ENCODE peak calls at places on chromosomes 4 and X, in nine cellular contexts. U, E, G, X, R, A, J, P and O are unnamed samples.

GRCh38 chrX:3811331-3812311 is 98.2 kb upstream of the PRKX start:
- DNase-seq in U (no peak), E (peak; percentile 22), G (no peak), X (no peak), R (no peak), A (peak; percentile 36), J (peak; percentile 71), P (no peak), O (no peak)

GRCh38 chrX:127317159-127317558 is 497.6 kb downstream of the PRR32 start:
- DNase-seq in U (no peak), E (no peak), G (no peak), X (no peak), R (no peak), A (peak; percentile 0), J (no peak), P (no peak), O (no peak)

GRCh38 chrX:40651620-40652223 is 4.4 kb upstream of the CXorf38 start:
- DNase-seq in U (peak; percentile 78), E (peak; percentile 73), G (peak; percentile 65), X (peak; percentile 85), R (no peak), A (peak; percentile 63), J (peak; percentile 90), P (peak; percentile 81), O (no peak)

GRCh38 chr4:174037631-174038030 is 245.8 kb downstream of the FBXO8 start:
- DNase-seq in U (no peak), E (no peak), G (no peak), X (no peak), R (no peak), A (no peak), J (no peak), P (no peak), O (no peak)

GRCh38 chr4:185435466-185435865 is 9.7 kb upstream of the UFSP2 start:
- DNase-seq in U (no peak), E (no peak), G (no peak), X (no peak), R (no peak), A (no peak), J (no peak), P (no peak), O (no peak)

GRCh38 chr4:128711361-128711760 is 98.1 kb upstream of the JADE1 start:
- DNase-seq in U (no peak), E (no peak), G (no peak), X (no peak), R (no peak), A (no peak), J (no peak), P (no peak), O (no peak)

GRCh38 chrX:150364347-150365050 is 1.4 kb downstream of the MAMLD1 start:
- DNase-seq in U (no peak), E (peak; percentile 19), G (no peak), X (no peak), R (peak; percentile 59), A (peak; percentile 8), J (no peak), P (no peak), O (peak; percentile 78)

GRCh38 chr4:898123-898522 is 34.0 kb downstream of the GAK start:
- DNase-seq in U (no peak), E (no peak), G (no peak), X (no peak), R (no peak), A (no peak), J (no peak), P (no peak), O (no peak)

GRCh38 chr4:38416450-38417014 is 247.5 kb upstream of the KLF3 start:
- DNase-seq in U (no peak), E (no peak), G (no peak), X (no peak), R (no peak), A (no peak), J (no peak), P (no peak), O (no peak)

GRCh38 chr4:181612240-181612639 is 631.0 kb upstream of the TENM3 start:
- DNase-seq in U (no peak), E (no peak), G (no peak), X (no peak), R (no peak), A (no peak), J (no peak), P (no peak), O (no peak)

GRCh38 chr4:24850669-24851068 is 55.3 kb downstream of the SOD3 start:
- DNase-seq in U (no peak), E (no peak), G (peak; percentile 71), X (peak; percentile 90), R (no peak), A (no peak), J (no peak), P (peak; percentile 71), O (no peak)

GRCh38 chr4:146062325-146062715 is 113.2 kb upstream of the LSM6 start:
- DNase-seq in U (no peak), E (no peak), G (no peak), X (no peak), R (no peak), A (no peak), J (no peak), P (no peak), O (no peak)

GRCh38 chrX:153671589-153672530 is 1.8 kb downstream of the PNCK start:
- DNase-seq in U (no peak), E (no peak), G (no peak), X (no peak), R (no peak), A (no peak), J (peak; percentile 42), P (peak; percentile 61), O (peak; percentile 67)

GRCh38 chr4:3412257-3413020 is 29.3 kb upstream of the HGFAC start:
- DNase-seq in U (no peak), E (no peak), G (peak; percentile 9), X (no peak), R (peak; percentile 47), A (no peak), J (peak; percentile 34), P (peak; percentile 42), O (no peak)

GRCh38 chr4:165425629-165426028 is 46.8 kb downstream of the CPE start:
- DNase-seq in U (no peak), E (no peak), G (no peak), X (no peak), R (no peak), A (no peak), J (no peak), P (no peak), O (no peak)

GRCh38 chrX:130145123-130145522 is 20.5 kb downstream of the AIFM1 start:
- DNase-seq in U (no peak), E (no peak), G (no peak), X (no peak), R (no peak), A (no peak), J (no peak), P (no peak), O (no peak)

GRCh38 chr4:6926681-6927478 is 17.3 kb downstream of the TBC1D14 start:
- DNase-seq in U (peak; percentile 64), E (no peak), G (no peak), X (no peak), R (peak; percentile 87), A (no peak), J (peak; percentile 92), P (no peak), O (no peak)

GRCh38 chr4:150211016-150211415 is 132.8 kb downstream of the DCLK2 start:
- DNase-seq in U (no peak), E (peak; percentile 78), G (no peak), X (no peak), R (no peak), A (no peak), J (no peak), P (no peak), O (no peak)

GRCh38 chrX:9204560-9204959 is 170.6 kb upstream of the FAM9B start:
- DNase-seq in U (no peak), E (no peak), G (no peak), X (no peak), R (no peak), A (no peak), J (no peak), P (no peak), O (no peak)

GRCh38 chrX:22662776-22663175 is 337.0 kb upstream of the DDX53 start:
- DNase-seq in U (no peak), E (no peak), G (no peak), X (no peak), R (no peak), A (no peak), J (no peak), P (no peak), O (no peak)

GRCh38 chrX:66200855-66201795 is 37.1 kb downstream of the HEPH start:
- DNase-seq in U (no peak), E (no peak), G (no peak), X (no peak), R (no peak), A (peak; percentile 5), J (no peak), P (no peak), O (no peak)
- TF ChIP-seq CTCF in U (no peak), E (peak; percentile 37), G (peak; percentile 13), X (no peak), R (peak; percentile 28), A (peak; percentile 47), J (peak; percentile 48), P (no peak), O (peak; percentile 22)

GRCh38 chr4:85610450-85610849 is 135.5 kb downstream of the ARHGAP24 start:
- DNase-seq in U (no peak), E (no peak), G (no peak), X (no peak), R (no peak), A (no peak), J (no peak), P (no peak), O (no peak)
- H3K27ac ChIP-seq in U (no peak overlapping the region), E (no peak overlapping the region), G (no peak overlapping the region), X (no peak overlapping the region), R (no peak overlapping the region), A (no peak overlapping the region), J (no peak overlapping the region), P (no peak overlapping the region), O (no peak overlapping the region)

DNA sequence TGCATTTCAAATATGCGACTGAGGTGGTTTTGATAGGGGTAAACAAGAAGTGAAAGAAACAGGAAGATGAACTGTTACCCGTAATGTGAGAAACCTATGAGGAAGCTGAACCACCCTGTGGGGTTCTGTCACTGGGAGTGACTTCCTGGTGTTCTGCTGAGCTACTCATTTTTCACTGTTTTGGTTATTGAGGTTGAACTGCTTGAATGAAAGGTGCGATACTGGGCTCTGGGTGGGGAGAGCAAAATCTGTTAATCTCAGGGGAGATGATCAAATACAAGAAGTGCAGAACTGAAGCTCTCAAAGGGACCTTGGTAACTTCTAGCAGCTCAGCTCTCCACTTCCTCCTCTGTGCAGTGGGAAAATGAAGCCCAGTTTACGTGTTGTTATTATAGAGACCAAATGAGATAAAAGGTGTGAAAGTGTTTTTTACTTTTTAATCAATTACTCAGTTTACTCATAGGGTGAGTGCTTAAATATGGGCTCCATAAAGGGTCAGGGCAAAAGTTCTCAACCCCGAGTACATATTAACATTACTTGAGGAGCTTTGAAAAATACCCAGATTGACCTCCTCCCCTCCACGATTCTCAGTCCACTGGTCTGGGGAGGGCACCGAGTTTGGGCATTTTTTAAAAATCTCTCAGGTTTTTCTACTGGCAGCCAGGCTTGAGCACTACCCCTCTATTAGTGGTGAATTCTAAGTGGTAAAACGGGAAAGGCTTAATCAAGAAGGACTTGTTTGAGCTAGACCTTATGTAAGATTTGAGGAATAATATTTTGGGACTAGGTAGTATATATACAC is 66.7 kb downstream of the COQ2 start:
- DNase-seq in U (no peak), E (no peak), G (no peak), X (no peak), R (no peak), A (no peak), J (peak; percentile 86), P (no peak), O (no peak)
- H3K4me3 ChIP-seq in U (no peak overlapping the region), E (no peak overlapping the region), G (no peak overlapping the region), X (no peak overlapping the region), R (no peak overlapping the region), A (no peak overlapping the region), J (no peak overlapping the region), P (no peak overlapping the region), O (no peak overlapping the region)

GRCh38 chrX:79592259-79592658 is 225.1 kb upstream of the ITM2A start:
- DNase-seq in U (no peak), E (no peak), G (no peak), X (no peak), R (no peak), A (peak; percentile 2), J (no peak), P (no peak), O (no peak)
- TF ChIP-seq CTCF in U (no peak), E (no peak), G (no peak), X (no peak), R (no peak), A (peak; percentile 34), J (peak; percentile 26), P (no peak), O (no peak)